ENCODE peak calls at places on chromosomes 5 and 9, in eight cellular contexts. One of them, this sample, is unnamed.

GRCh38 chr9:136671646-136672430 is 9.1 kb downstream of the EGFL7 start:
- DNase-seq in body of pancreas: peak
- DNase-seq in neuronal stem cell: peak
- DNase-seq in ovary: peak
- DNase-seq in pancreas: no peak
- DNase-seq in fibroblast of villous mesenchyme: no peak
- DNase-seq in brain microvascular endothelial cell: no peak
- DNase-seq in AG04449: no peak
- DNase-seq in this sample: no peak

GRCh38 chr9:107172160-107172978 is 110.7 kb upstream of the RAD23B start:
- DNase-seq in body of pancreas: peak
- DNase-seq in neuronal stem cell: peak
- DNase-seq in ovary: peak
- DNase-seq in pancreas: peak
- DNase-seq in fibroblast of villous mesenchyme: peak
- DNase-seq in brain microvascular endothelial cell: peak
- DNase-seq in AG04449: peak
- DNase-seq in this sample: peak

GRCh38 chr5:150484964-150485769 is 22.8 kb upstream of the NDST1 start:
- DNase-seq in body of pancreas: no peak
- DNase-seq in neuronal stem cell: peak
- DNase-seq in ovary: no peak
- DNase-seq in pancreas: no peak
- DNase-seq in fibroblast of villous mesenchyme: no peak
- DNase-seq in brain microvascular endothelial cell: no peak
- DNase-seq in AG04449: no peak
- DNase-seq in this sample: no peak

GRCh38 chr5:142390303-142390840 is 65.6 kb upstream of the SPRY4 start:
- DNase-seq in body of pancreas: no peak
- DNase-seq in neuronal stem cell: no peak
- DNase-seq in ovary: no peak
- DNase-seq in pancreas: no peak
- DNase-seq in fibroblast of villous mesenchyme: no peak
- DNase-seq in brain microvascular endothelial cell: no peak
- DNase-seq in AG04449: no peak
- DNase-seq in this sample: no peak

GRCh38 chr5:32709789-32710334 is 1.3 kb upstream of the NPR3 start:
- DNase-seq in body of pancreas: peak
- DNase-seq in neuronal stem cell: peak
- DNase-seq in ovary: peak
- DNase-seq in pancreas: peak
- DNase-seq in fibroblast of villous mesenchyme: peak
- DNase-seq in brain microvascular endothelial cell: peak
- DNase-seq in AG04449: no peak
- DNase-seq in this sample: peak

GRCh38 chr9:88418715-88419540 is 30.7 kb downstream of the SPIN1 start:
- DNase-seq in body of pancreas: no peak
- DNase-seq in neuronal stem cell: no peak
- DNase-seq in ovary: no peak
- DNase-seq in pancreas: no peak
- DNase-seq in fibroblast of villous mesenchyme: no peak
- DNase-seq in brain microvascular endothelial cell: peak
- DNase-seq in AG04449: no peak
- DNase-seq in this sample: peak

GRCh38 chr5:22928821-22929482 is 75.8 kb upstream of the CDH12 start:
- DNase-seq in body of pancreas: no peak
- DNase-seq in neuronal stem cell: peak
- DNase-seq in ovary: no peak
- DNase-seq in pancreas: no peak
- DNase-seq in fibroblast of villous mesenchyme: no peak
- DNase-seq in brain microvascular endothelial cell: no peak
- DNase-seq in AG04449: no peak
- DNase-seq in this sample: no peak

GRCh38 chr9:134551657-134552348 is 89.8 kb upstream of the COL5A1 start:
- DNase-seq in body of pancreas: peak
- DNase-seq in neuronal stem cell: no peak
- DNase-seq in ovary: no peak
- DNase-seq in pancreas: no peak
- DNase-seq in fibroblast of villous mesenchyme: peak
- DNase-seq in brain microvascular endothelial cell: peak
- DNase-seq in AG04449: peak
- DNase-seq in this sample: peak

GRCh38 chr5:7638456-7638855 is 212.5 kb downstream of the CFAP90 start:
- DNase-seq in body of pancreas: no peak
- DNase-seq in neuronal stem cell: no peak
- DNase-seq in ovary: no peak
- DNase-seq in pancreas: no peak
- DNase-seq in fibroblast of villous mesenchyme: no peak
- DNase-seq in brain microvascular endothelial cell: no peak
- DNase-seq in AG04449: no peak
- DNase-seq in this sample: no peak

GRCh38 chr5:169970911-169971436 is 9.3 kb downstream of the INSYN2B start:
- DNase-seq in body of pancreas: no peak
- DNase-seq in neuronal stem cell: no peak
- DNase-seq in ovary: no peak
- DNase-seq in pancreas: no peak
- DNase-seq in fibroblast of villous mesenchyme: peak
- DNase-seq in brain microvascular endothelial cell: peak
- DNase-seq in AG04449: peak
- DNase-seq in this sample: peak

GRCh38 chr5:158701406-158702177 is 398.1 kb downstream of the EBF1 start:
- DNase-seq in body of pancreas: no peak
- DNase-seq in neuronal stem cell: no peak
- DNase-seq in ovary: peak
- DNase-seq in pancreas: no peak
- DNase-seq in fibroblast of villous mesenchyme: peak
- DNase-seq in brain microvascular endothelial cell: peak
- DNase-seq in AG04449: peak
- DNase-seq in this sample: peak

GRCh38 chr5:7763621-7764072 is 87.3 kb downstream of the CFAP90 start:
- DNase-seq in body of pancreas: peak
- DNase-seq in neuronal stem cell: no peak
- DNase-seq in ovary: no peak
- DNase-seq in pancreas: no peak
- DNase-seq in fibroblast of villous mesenchyme: no peak
- DNase-seq in brain microvascular endothelial cell: no peak
- DNase-seq in AG04449: no peak
- DNase-seq in this sample: peak

GRCh38 chr5:61482980-61483379 is 150.9 kb downstream of the ZSWIM6 start:
- DNase-seq in body of pancreas: no peak
- DNase-seq in neuronal stem cell: no peak
- DNase-seq in ovary: no peak
- DNase-seq in pancreas: no peak
- DNase-seq in fibroblast of villous mesenchyme: no peak
- DNase-seq in brain microvascular endothelial cell: no peak
- DNase-seq in AG04449: no peak
- DNase-seq in this sample: no peak

GRCh38 chr9:18260527-18260926 is 213.4 kb upstream of the ADAMTSL1 start:
- DNase-seq in body of pancreas: no peak
- DNase-seq in neuronal stem cell: no peak
- DNase-seq in ovary: no peak
- DNase-seq in pancreas: no peak
- DNase-seq in fibroblast of villous mesenchyme: peak
- DNase-seq in brain microvascular endothelial cell: no peak
- DNase-seq in AG04449: no peak
- DNase-seq in this sample: peak

GRCh38 chr5:37724395-37725125 is 115.3 kb downstream of the GDNF start:
- DNase-seq in body of pancreas: no peak
- DNase-seq in neuronal stem cell: no peak
- DNase-seq in ovary: no peak
- DNase-seq in pancreas: no peak
- DNase-seq in fibroblast of villous mesenchyme: no peak
- DNase-seq in brain microvascular endothelial cell: no peak
- DNase-seq in AG04449: no peak
- DNase-seq in this sample: peak

GRCh38 chr5:42005561-42006153 is 80.6 kb downstream of the FBXO4 start:
- DNase-seq in body of pancreas: no peak
- DNase-seq in neuronal stem cell: no peak
- DNase-seq in ovary: no peak
- DNase-seq in pancreas: no peak
- DNase-seq in fibroblast of villous mesenchyme: peak
- DNase-seq in brain microvascular endothelial cell: no peak
- DNase-seq in AG04449: no peak
- DNase-seq in this sample: peak

GRCh38 chr5:133192716-133193115 is 140.9 kb downstream of the HSPA4 start:
- DNase-seq in body of pancreas: no peak
- DNase-seq in neuronal stem cell: no peak
- DNase-seq in ovary: no peak
- DNase-seq in pancreas: no peak
- DNase-seq in fibroblast of villous mesenchyme: no peak
- DNase-seq in brain microvascular endothelial cell: no peak
- DNase-seq in AG04449: no peak
- DNase-seq in this sample: no peak

DNA sequence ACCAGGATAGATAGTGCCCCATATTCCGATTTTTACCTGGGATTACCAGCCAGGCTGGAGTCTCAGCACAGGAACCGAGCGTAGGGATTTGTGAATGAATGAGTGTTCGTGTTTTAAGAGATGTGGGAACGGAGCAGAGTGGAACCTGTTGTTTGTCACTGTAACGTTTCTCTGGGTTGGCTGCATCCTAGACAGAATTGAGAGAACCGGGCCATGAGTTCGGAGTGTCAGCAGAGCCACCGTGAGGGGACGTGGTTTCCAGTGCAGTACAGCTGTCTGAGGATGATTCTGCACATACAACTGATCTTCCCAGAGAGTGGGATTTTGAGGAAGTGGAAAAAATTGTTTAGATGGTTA is 1.2 kb downstream of the PDE8B start:
- DNase-seq in body of pancreas: no peak
- DNase-seq in neuronal stem cell: no peak
- DNase-seq in ovary: no peak
- DNase-seq in pancreas: no peak
- DNase-seq in fibroblast of villous mesenchyme: no peak
- DNase-seq in brain microvascular endothelial cell: no peak
- DNase-seq in AG04449: no peak
- DNase-seq in this sample: no peak
- H3K4me3 ChIP-seq in body of pancreas: no peak
- H3K4me3 ChIP-seq in neuronal stem cell: no peak
- H3K4me3 ChIP-seq in ovary: peak
- H3K4me3 ChIP-seq in pancreas: no peak
- H3K4me3 ChIP-seq in fibroblast of villous mesenchyme: peak
- H3K4me3 ChIP-seq in brain microvascular endothelial cell: no peak
- H3K4me3 ChIP-seq in AG04449: no peak
- H3K4me3 ChIP-seq in this sample: no peak

DNA sequence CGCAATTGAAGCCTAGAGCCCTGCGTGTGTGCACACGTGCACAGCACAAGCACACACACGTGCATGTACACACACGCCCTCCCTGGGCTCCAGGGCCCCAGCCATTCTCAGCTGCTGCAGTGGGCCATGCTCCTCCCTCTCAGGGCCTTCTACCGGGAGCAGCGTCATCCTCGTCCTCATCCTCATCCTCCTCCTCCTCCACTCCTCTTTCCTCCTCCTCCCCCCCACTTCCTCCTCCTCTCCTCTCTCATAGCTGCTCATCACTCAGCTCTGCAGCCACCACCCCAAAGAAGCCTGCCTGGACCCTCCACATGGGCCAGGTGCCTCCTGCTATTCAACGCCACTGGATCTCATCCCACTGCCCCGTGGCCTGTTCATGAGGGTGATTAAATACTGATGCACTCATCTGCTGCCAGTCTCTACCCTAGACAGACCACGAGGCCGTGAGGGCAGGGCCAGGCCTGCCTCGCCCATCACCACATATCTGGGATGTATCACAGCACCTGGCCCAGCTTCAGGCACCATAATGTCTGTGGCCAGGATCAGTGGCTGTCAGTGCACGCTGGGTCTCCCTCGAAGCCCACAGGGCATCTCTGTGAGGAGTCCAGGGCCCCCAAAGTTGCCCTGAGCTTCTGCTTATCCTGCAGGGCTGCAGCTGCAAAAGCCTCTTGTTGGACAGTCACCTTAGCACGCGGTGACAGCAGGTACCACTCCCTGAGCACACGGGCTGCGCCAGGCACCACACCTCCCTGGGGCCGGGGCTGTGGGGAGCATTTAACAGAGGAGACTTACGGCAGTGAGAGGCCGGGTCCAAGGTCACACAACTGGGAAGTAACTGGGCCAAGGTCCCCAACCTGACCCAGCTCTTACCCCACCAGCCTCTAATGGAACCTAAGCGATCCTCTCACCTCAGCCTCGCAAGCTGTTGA is 9.7 kb downstream of the FAM78A start:
- DNase-seq in body of pancreas: no peak
- DNase-seq in neuronal stem cell: no peak
- DNase-seq in ovary: no peak
- DNase-seq in pancreas: no peak
- DNase-seq in fibroblast of villous mesenchyme: peak
- DNase-seq in brain microvascular endothelial cell: no peak
- DNase-seq in AG04449: no peak
- DNase-seq in this sample: peak
- H3K4me3 ChIP-seq in body of pancreas: no peak
- H3K4me3 ChIP-seq in neuronal stem cell: no peak
- H3K4me3 ChIP-seq in ovary: no peak
- H3K4me3 ChIP-seq in pancreas: no peak
- H3K4me3 ChIP-seq in fibroblast of villous mesenchyme: no peak
- H3K4me3 ChIP-seq in brain microvascular endothelial cell: no peak
- H3K4me3 ChIP-seq in AG04449: no peak
- H3K4me3 ChIP-seq in this sample: no peak

DNA sequence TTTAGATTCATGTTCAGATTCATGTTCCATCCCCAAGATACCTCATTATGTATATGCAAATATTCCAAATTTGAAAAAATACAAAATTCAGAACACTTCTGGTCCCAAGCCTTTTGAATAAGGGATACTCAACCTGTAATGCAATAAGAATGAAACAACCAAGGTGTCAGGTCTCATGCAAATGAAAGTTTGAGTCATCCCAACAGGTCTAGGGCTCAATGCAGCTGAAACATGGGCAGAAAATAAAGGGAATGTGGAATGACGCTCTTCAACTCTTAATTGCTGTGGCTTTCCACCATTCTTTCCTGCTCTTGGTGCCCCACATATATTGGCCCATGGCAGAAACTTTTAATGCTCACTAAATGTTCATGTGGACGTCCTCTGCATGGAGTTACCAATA is 107.3 kb upstream of the DAPK1 start:
- DNase-seq in body of pancreas: no peak
- DNase-seq in neuronal stem cell: no peak
- DNase-seq in ovary: no peak
- DNase-seq in pancreas: no peak
- DNase-seq in fibroblast of villous mesenchyme: no peak
- DNase-seq in brain microvascular endothelial cell: no peak
- DNase-seq in AG04449: no peak
- DNase-seq in this sample: no peak
- H3K4me3 ChIP-seq in body of pancreas: no peak
- H3K4me3 ChIP-seq in neuronal stem cell: no peak
- H3K4me3 ChIP-seq in ovary: no peak
- H3K4me3 ChIP-seq in pancreas: no peak
- H3K4me3 ChIP-seq in fibroblast of villous mesenchyme: no peak
- H3K4me3 ChIP-seq in brain microvascular endothelial cell: no peak
- H3K4me3 ChIP-seq in AG04449: no peak
- H3K4me3 ChIP-seq in this sample: no peak

DNA sequence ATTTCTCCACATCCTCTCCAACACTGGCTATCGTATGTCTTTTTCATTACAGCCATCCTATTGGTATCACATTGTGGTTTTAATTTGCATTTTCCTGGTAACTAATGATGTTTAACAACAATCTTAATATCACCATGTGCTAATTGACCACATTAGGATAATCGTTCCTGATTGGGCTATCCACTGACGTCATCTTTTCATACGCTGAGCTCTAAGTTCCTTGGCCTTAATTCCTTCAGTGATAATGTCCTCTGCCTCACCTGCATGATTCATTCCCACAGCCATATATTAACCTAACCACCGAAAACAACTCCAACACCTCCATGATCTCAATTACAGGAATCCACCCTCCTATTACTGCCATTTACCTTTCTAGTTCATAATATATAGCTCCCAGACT is 547.9 kb upstream of the BRINP1 start:
- DNase-seq in body of pancreas: no peak
- DNase-seq in neuronal stem cell: no peak
- DNase-seq in ovary: no peak
- DNase-seq in pancreas: no peak
- DNase-seq in fibroblast of villous mesenchyme: no peak
- DNase-seq in brain microvascular endothelial cell: no peak
- DNase-seq in AG04449: no peak
- DNase-seq in this sample: no peak
- H3K4me3 ChIP-seq in body of pancreas: no peak
- H3K4me3 ChIP-seq in neuronal stem cell: no peak
- H3K4me3 ChIP-seq in ovary: no peak
- H3K4me3 ChIP-seq in pancreas: no peak
- H3K4me3 ChIP-seq in fibroblast of villous mesenchyme: no peak
- H3K4me3 ChIP-seq in brain microvascular endothelial cell: no peak
- H3K4me3 ChIP-seq in AG04449: no peak
- H3K4me3 ChIP-seq in this sample: no peak